ENCODE peak calls at places on chromosomes 5 and 9, in six cellular contexts. One of them, this sample, is unnamed.

GRCh38 chr5:168537176-168537575 is 8.1 kb downstream of the FBLL1 start:
- ATAC-seq in upper lobe of left lung: no peak
- ATAC-seq in GM12878: no peak
- ATAC-seq in K562: no peak
- ATAC-seq in A549: peak; percentile 16
- ATAC-seq in HepG2: no peak
- ATAC-seq in this sample: no peak

GRCh38 chr9:16030513-16031185 is 477.8 kb downstream of the CCDC171 start:
- ATAC-seq in GM12878: peak; percentile 91
- ATAC-seq in A549: no peak
- ATAC-seq in K562: no peak
- ATAC-seq in HepG2: no peak
- ATAC-seq in upper lobe of left lung: no peak
- ATAC-seq in this sample: no peak

GRCh38 chr9:112437406-112437805 is 49.2 kb upstream of the KIAA1958 start:
- ATAC-seq in upper lobe of left lung: no peak
- ATAC-seq in K562: no peak
- ATAC-seq in A549: no peak
- ATAC-seq in HepG2: no peak
- ATAC-seq in GM12878: no peak
- ATAC-seq in this sample: no peak

GRCh38 chr9:81666123-81666522 is 23.2 kb downstream of the TLE1 start:
- ATAC-seq in A549: peak; percentile 68
- ATAC-seq in HepG2: no peak
- ATAC-seq in upper lobe of left lung: no peak
- ATAC-seq in GM12878: no peak
- ATAC-seq in K562: no peak
- ATAC-seq in this sample: no peak

GRCh38 chr5:88203977-88204735 is 64.5 kb downstream of the TMEM161B start:
- ATAC-seq in GM12878: no peak
- ATAC-seq in A549: no peak
- ATAC-seq in upper lobe of left lung: no peak
- ATAC-seq in K562: no peak
- ATAC-seq in HepG2: no peak
- ATAC-seq in this sample: no peak

GRCh38 chr5:68652507-68652906 is 437.0 kb downstream of the PIK3R1 start:
- ATAC-seq in upper lobe of left lung: no peak
- ATAC-seq in HepG2: no peak
- ATAC-seq in K562: no peak
- ATAC-seq in A549: no peak
- ATAC-seq in GM12878: no peak
- ATAC-seq in this sample: peak; percentile 55

GRCh38 chr9:124766326-124766725 is 4.8 kb downstream of the NR6A1 start:
- ATAC-seq in upper lobe of left lung: no peak
- ATAC-seq in HepG2: no peak
- ATAC-seq in K562: no peak
- ATAC-seq in A549: no peak
- ATAC-seq in GM12878: no peak
- ATAC-seq in this sample: no peak

GRCh38 chr5:164868761-164869160 is 1363.3 kb downstream of the MAT2B start:
- ATAC-seq in upper lobe of left lung: no peak
- ATAC-seq in HepG2: no peak
- ATAC-seq in K562: no peak
- ATAC-seq in GM12878: peak; percentile 73
- ATAC-seq in A549: no peak
- ATAC-seq in this sample: no peak

GRCh38 chr9:121684381-121685145 is 33.1 kb downstream of the DAB2IP start:
- ATAC-seq in A549: no peak
- ATAC-seq in K562: peak; percentile 83
- ATAC-seq in HepG2: peak; percentile 71
- ATAC-seq in upper lobe of left lung: no peak
- ATAC-seq in GM12878: peak; percentile 58
- ATAC-seq in this sample: no peak

GRCh38 chr5:32598270-32598937 is 13.0 kb downstream of the SUB1 start:
- ATAC-seq in HepG2: no peak
- ATAC-seq in K562: peak; percentile 16
- ATAC-seq in upper lobe of left lung: no peak
- ATAC-seq in GM12878: peak; percentile 18
- ATAC-seq in A549: no peak
- ATAC-seq in this sample: no peak

GRCh38 chr5:158140120-158140778 is 281.3 kb upstream of the CLINT1 start:
- ATAC-seq in A549: no peak
- ATAC-seq in HepG2: no peak
- ATAC-seq in K562: no peak
- ATAC-seq in upper lobe of left lung: peak; percentile 38
- ATAC-seq in GM12878: no peak
- ATAC-seq in this sample: peak; percentile 77

GRCh38 chr5:10601246-10602030 is 37.6 kb downstream of the ANKRD33B start:
- ATAC-seq in A549: peak; percentile 83
- ATAC-seq in HepG2: peak; percentile 72
- ATAC-seq in GM12878: peak; percentile 65
- ATAC-seq in upper lobe of left lung: peak; percentile 73
- ATAC-seq in K562: peak; percentile 68
- ATAC-seq in this sample: peak; percentile 90

GRCh38 chr5:89930591-89931383 is 478.8 kb downstream of the CETN3 start:
- ATAC-seq in GM12878: peak; percentile 91
- ATAC-seq in A549: no peak
- ATAC-seq in K562: no peak
- ATAC-seq in HepG2: no peak
- ATAC-seq in upper lobe of left lung: no peak
- ATAC-seq in this sample: peak; percentile 66

GRCh38 chr5:36300927-36301540 is 668 bp downstream of the RANBP3L start:
- ATAC-seq in upper lobe of left lung: no peak
- ATAC-seq in GM12878: no peak
- ATAC-seq in K562: no peak
- ATAC-seq in HepG2: no peak
- ATAC-seq in A549: no peak
- ATAC-seq in this sample: no peak

GRCh38 chr9:94866770-94867169 is 140.3 kb downstream of the AOPEP start:
- ATAC-seq in K562: no peak
- ATAC-seq in GM12878: no peak
- ATAC-seq in HepG2: no peak
- ATAC-seq in A549: no peak
- ATAC-seq in upper lobe of left lung: no peak
- ATAC-seq in this sample: no peak

GRCh38 chr9:69157751-69158466 is 16.2 kb upstream of the TJP2 start:
- ATAC-seq in A549: no peak
- ATAC-seq in K562: peak; percentile 35
- ATAC-seq in GM12878: no peak
- ATAC-seq in upper lobe of left lung: no peak
- ATAC-seq in HepG2: no peak
- ATAC-seq in this sample: no peak

GRCh38 chr9:106707291-106707690 is 155.7 kb upstream of the ZNF462 start:
- ATAC-seq in K562: no peak
- ATAC-seq in upper lobe of left lung: no peak
- ATAC-seq in GM12878: no peak
- ATAC-seq in HepG2: no peak
- ATAC-seq in A549: no peak
- ATAC-seq in this sample: no peak

GRCh38 chr5:157387683-157388093 is 72.3 kb upstream of the NIPAL4 start:
- ATAC-seq in GM12878: no peak
- ATAC-seq in A549: peak; percentile 19
- ATAC-seq in HepG2: no peak
- ATAC-seq in K562: no peak
- ATAC-seq in upper lobe of left lung: no peak
- ATAC-seq in this sample: peak; percentile 75

GRCh38 chr5:132215329-132215728 is 12.3 kb downstream of the P4HA2 start:
- ATAC-seq in A549: peak; percentile 62
- ATAC-seq in K562: peak; percentile 19
- ATAC-seq in GM12878: no peak
- ATAC-seq in HepG2: no peak
- ATAC-seq in upper lobe of left lung: peak; percentile 90
- ATAC-seq in this sample: peak; percentile 99

GRCh38 chr5:78720234-78720985 is 71.8 kb upstream of the LHFPL2 start:
- ATAC-seq in HepG2: peak; percentile 45
- ATAC-seq in GM12878: peak; percentile 15
- ATAC-seq in upper lobe of left lung: peak; percentile 72
- ATAC-seq in A549: peak; percentile 49
- ATAC-seq in K562: peak; percentile 23
- ATAC-seq in this sample: no peak

GRCh38 chr9:130219661-130220081 is 45.9 kb upstream of the HMCN2 start:
- ATAC-seq in K562: no peak
- ATAC-seq in upper lobe of left lung: no peak
- ATAC-seq in A549: no peak
- ATAC-seq in HepG2: peak; percentile 50
- ATAC-seq in GM12878: no peak
- ATAC-seq in this sample: no peak

GRCh38 chr5:109215040-109215439 is 194.7 kb downstream of the PJA2 start:
- ATAC-seq in HepG2: peak; percentile 91
- ATAC-seq in upper lobe of left lung: no peak
- ATAC-seq in A549: no peak
- ATAC-seq in GM12878: no peak
- ATAC-seq in K562: no peak
- ATAC-seq in this sample: no peak

GRCh38 chr5:179795049-179795862 is 1.5 kb downstream of the LTC4S start:
- ATAC-seq in K562: no peak
- ATAC-seq in A549: peak; percentile 7
- ATAC-seq in upper lobe of left lung: peak; percentile 31
- ATAC-seq in HepG2: peak; percentile 19
- ATAC-seq in GM12878: peak; percentile 5
- ATAC-seq in this sample: no peak

GRCh38 chr5:95961617-95962474 is at the start of gene ELL2:
- ATAC-seq in A549: peak; percentile 88
- ATAC-seq in GM12878: peak; percentile 78
- ATAC-seq in upper lobe of left lung: peak; percentile 97
- ATAC-seq in HepG2: peak; percentile 86
- ATAC-seq in K562: peak; percentile 87
- ATAC-seq in this sample: peak; percentile 94

GRCh38 chr5:40568548-40568947 is 111.2 kb upstream of the PTGER4 start:
- ATAC-seq in upper lobe of left lung: no peak
- ATAC-seq in GM12878: no peak
- ATAC-seq in K562: no peak
- ATAC-seq in HepG2: no peak
- ATAC-seq in A549: no peak
- ATAC-seq in this sample: no peak

GRCh38 chr9:92988215-92988731 is 41.0 kb downstream of the FGD3 start:
- ATAC-seq in HepG2: no peak
- ATAC-seq in A549: no peak
- ATAC-seq in GM12878: no peak
- ATAC-seq in K562: no peak
- ATAC-seq in upper lobe of left lung: no peak
- ATAC-seq in this sample: no peak

GRCh38 chr5:139287890-139288635 is 5.5 kb upstream of the MATR3 start:
- ATAC-seq in HepG2: peak; percentile 11
- ATAC-seq in A549: peak; percentile 52
- ATAC-seq in GM12878: peak; percentile 43
- ATAC-seq in upper lobe of left lung: no peak
- ATAC-seq in K562: peak; percentile 8
- ATAC-seq in this sample: no peak

GRCh38 chr5:15261279-15261668 is 238.7 kb upstream of the FBXL7 start:
- ATAC-seq in GM12878: no peak
- ATAC-seq in HepG2: no peak
- ATAC-seq in A549: no peak
- ATAC-seq in K562: no peak
- ATAC-seq in upper lobe of left lung: no peak
- ATAC-seq in this sample: peak; percentile 13
- TF ChIP-seq EP300 in GM12878: no peak
- TF ChIP-seq EP300 in HepG2: no peak
- TF ChIP-seq EP300 in A549: no peak
- TF ChIP-seq EP300 in K562: no peak
- TF ChIP-seq EP300 in upper lobe of left lung: no peak
- TF ChIP-seq EP300 in this sample: no peak

GRCh38 chr9:13070612-13071595 is 208.6 kb downstream of the MPDZ start:
- ATAC-seq in A549: no peak
- ATAC-seq in K562: no peak
- ATAC-seq in upper lobe of left lung: no peak
- ATAC-seq in HepG2: no peak
- ATAC-seq in GM12878: no peak
- ATAC-seq in this sample: no peak
- TF ChIP-seq EP300 in A549: no peak
- TF ChIP-seq EP300 in K562: no peak
- TF ChIP-seq EP300 in upper lobe of left lung: no peak
- TF ChIP-seq EP300 in HepG2: no peak
- TF ChIP-seq EP300 in GM12878: no peak
- TF ChIP-seq EP300 in this sample: no peak

DNA sequence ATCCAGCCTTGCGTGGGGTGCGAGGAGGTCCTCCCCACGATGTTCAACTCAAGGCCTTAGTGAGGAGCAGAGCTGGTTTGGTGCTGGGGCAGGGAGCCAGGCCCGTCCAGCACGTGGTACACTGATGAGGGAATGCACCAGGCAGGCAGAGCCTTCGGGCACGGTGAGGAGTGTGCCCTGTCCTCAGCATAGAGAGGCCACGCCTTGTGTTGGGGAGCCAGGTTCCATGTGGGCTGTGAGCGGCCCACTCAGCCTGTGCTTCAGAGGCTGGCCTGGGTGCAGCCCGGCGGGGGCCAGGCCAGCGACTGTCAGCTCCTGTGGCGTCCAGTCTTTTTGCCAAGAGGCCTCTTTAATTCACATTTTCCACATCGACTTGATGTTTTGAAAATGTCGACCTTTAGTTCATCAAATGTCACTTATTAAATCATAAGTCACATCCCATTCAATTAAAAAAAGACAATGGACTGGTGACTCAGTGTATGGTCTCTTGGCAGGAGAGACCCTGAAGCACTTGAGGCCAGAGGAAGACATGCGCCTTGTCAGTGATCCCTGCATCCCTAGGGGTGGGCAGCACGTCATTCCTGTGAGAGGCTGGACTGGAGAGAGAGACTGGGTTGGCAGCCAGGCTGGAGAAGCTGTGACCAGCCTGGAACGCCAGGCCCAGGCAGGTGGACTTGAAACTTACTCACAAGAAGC is 21.7 kb downstream of the ERGIC1 start:
- ATAC-seq in upper lobe of left lung: peak; percentile 73
- ATAC-seq in K562: no peak
- ATAC-seq in GM12878: no peak
- ATAC-seq in HepG2: no peak
- ATAC-seq in A549: no peak
- ATAC-seq in this sample: peak; percentile 60
- TF ChIP-seq EP300 in upper lobe of left lung: no peak
- TF ChIP-seq EP300 in K562: no peak
- TF ChIP-seq EP300 in GM12878: no peak
- TF ChIP-seq EP300 in HepG2: no peak
- TF ChIP-seq EP300 in A549: no peak
- TF ChIP-seq EP300 in this sample: no peak

GRCh38 chr9:82668724-82669324 is 394.1 kb downstream of the RASEF start:
- ATAC-seq in HepG2: no peak
- ATAC-seq in GM12878: no peak
- ATAC-seq in K562: no peak
- ATAC-seq in A549: no peak
- ATAC-seq in upper lobe of left lung: no peak
- ATAC-seq in this sample: no peak
- TF ChIP-seq EP300 in HepG2: no peak
- TF ChIP-seq EP300 in GM12878: no peak
- TF ChIP-seq EP300 in K562: no peak
- TF ChIP-seq EP300 in A549: no peak
- TF ChIP-seq EP300 in upper lobe of left lung: no peak
- TF ChIP-seq EP300 in this sample: no peak